ENCODE peak calls at places on chromosomes 11 and 22, in seven cellular contexts. W, D, T, B, Y, R and O are unnamed samples.

GRCh38 chr22:37781434-37782059 is 26.2 kb upstream of the GCAT start:
- DNase-seq in B (peak; percentile 38), T (no peak), Y (no peak), R (peak; percentile 42), W (peak; percentile 19), D (peak; percentile 47), O (no peak)

GRCh38 chr22:49517721-49518120 is 310.0 kb downstream of the BRD1 start:
- DNase-seq in Y (no peak), D (no peak), R (no peak), B (no peak), W (no peak), T (no peak), O (no peak)

GRCh38 chr11:88508558-88508807 is 170.9 kb upstream of the CTSC start:
- DNase-seq in T (no peak), D (no peak), B (peak; percentile 33), R (no peak), W (no peak), Y (no peak), O (peak; percentile 55)

GRCh38 chr11:68978931-68979591 is 1.7 kb downstream of the MRGPRD start:
- DNase-seq in T (peak; percentile 59), D (no peak), R (no peak), Y (no peak), W (no peak), B (peak; percentile 5), O (no peak)

GRCh38 chr11:111549869-111550203 is 9.3 kb downstream of the LAYN start:
- DNase-seq in Y (no peak), W (no peak), D (no peak), R (no peak), B (no peak), T (no peak), O (no peak)

GRCh38 chr11:130215531-130216220 is 56.1 kb downstream of the ST14 start:
- DNase-seq in B (peak; percentile 5), T (no peak), R (no peak), D (no peak), Y (no peak), W (no peak), O (peak; percentile 43)

GRCh38 chr11:9903579-9903978 is 239.7 kb downstream of the SWAP70 start:
- DNase-seq in R (no peak), W (no peak), B (no peak), T (no peak), D (no peak), Y (no peak), O (no peak)

GRCh38 chr11:91163619-91164451 is 941.0 kb upstream of the CHORDC1 start:
- DNase-seq in D (peak; percentile 44), R (peak; percentile 2), B (no peak), W (peak; percentile 34), Y (no peak), T (peak; percentile 28), O (no peak)

GRCh38 chr11:57163160-57163868 is 18.4 kb upstream of the LRRC55 start:
- DNase-seq in D (no peak), W (no peak), B (no peak), T (no peak), R (no peak), Y (no peak), O (no peak)

GRCh38 chr11:2265854-2266585 is 4.4 kb downstream of the ASCL2 start:
- DNase-seq in D (no peak), B (no peak), R (no peak), W (no peak), Y (no peak), T (no peak), O (no peak)

GRCh38 chr11:2265396-2265795 is 5.0 kb downstream of the ASCL2 start:
- DNase-seq in D (no peak), R (no peak), W (no peak), T (no peak), B (no peak), Y (no peak), O (no peak)

GRCh38 chr11:2267871-2268825 is 2.2 kb downstream of the ASCL2 start:
- DNase-seq in W (no peak), T (no peak), D (no peak), Y (no peak), R (no peak), B (no peak), O (no peak)

GRCh38 chr11:2267306-2267861 is 3.0 kb downstream of the ASCL2 start:
- DNase-seq in D (no peak), R (no peak), T (no peak), Y (peak; percentile 38), W (no peak), B (no peak), O (no peak)

DNA sequence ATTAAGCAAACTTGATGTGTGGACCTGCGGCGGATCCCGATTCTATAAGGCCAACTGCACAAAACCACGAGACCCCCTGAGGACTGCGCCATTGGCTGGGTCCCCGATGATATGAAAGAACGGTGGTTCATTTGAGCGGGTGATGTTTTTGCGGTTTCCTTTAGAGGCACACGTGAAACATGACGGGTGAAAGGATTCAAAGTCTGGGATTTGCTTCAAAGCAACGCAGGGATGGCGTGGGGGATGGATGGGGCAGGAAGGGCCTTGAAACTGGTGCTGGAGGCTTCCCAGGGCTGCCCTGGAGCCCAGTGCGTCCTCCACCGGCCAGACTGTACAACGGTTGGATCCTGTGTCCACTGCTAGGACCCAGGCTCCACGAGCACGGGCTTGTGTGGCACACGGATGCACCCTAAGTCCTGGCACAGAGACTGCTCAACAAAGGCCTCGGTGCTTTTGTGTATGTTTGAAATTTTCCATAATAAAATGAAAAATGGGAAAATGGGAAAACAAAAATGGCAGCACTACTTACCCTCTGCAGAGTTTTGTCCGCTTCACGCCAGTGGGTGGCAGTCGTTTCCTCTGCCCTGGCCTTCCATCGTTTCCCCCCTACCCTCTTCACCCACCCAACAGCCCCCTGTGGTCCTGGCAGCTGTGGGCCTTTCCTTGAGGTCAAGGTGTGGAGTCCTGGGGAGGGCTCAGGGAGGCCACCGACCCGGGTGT is 3.6 kb downstream of the ASCL2 start:
- DNase-seq in B (no peak), T (no peak), Y (no peak), R (no peak), W (no peak), D (no peak), O (no peak)
- TF ChIP-seq USF2 in B (no peak), T (no peak), Y (no peak), R (no peak), W (no peak), D (no peak), O (no peak)

GRCh38 chr22:28142361-28142801 is 223.3 kb upstream of the PITPNB start:
- DNase-seq in W (peak; percentile 85), T (no peak), D (no peak), R (peak; percentile 5), B (no peak), Y (no peak), O (no peak)
- TF ChIP-seq USF2 in W (no peak), T (no peak), D (no peak), R (no peak), B (no peak), Y (no peak), O (no peak)

GRCh38 chr11:128757886-128758612 is 64.2 kb downstream of the FLI1 start:
- DNase-seq in B (no peak), W (no peak), R (no peak), Y (no peak), T (no peak), D (no peak), O (no peak)
- TF ChIP-seq USF2 in B (no peak), W (no peak), R (no peak), Y (no peak), T (no peak), D (no peak), O (no peak)

GRCh38 chr22:19121631-19122142 is 525 bp downstream of the DGCR2 start:
- DNase-seq in B (peak; percentile 49), T (peak; percentile 77), W (peak; percentile 7), D (peak; percentile 19), R (no peak), Y (peak; percentile 98), O (no peak)
- TF ChIP-seq USF2 in B (no peak), T (no peak), W (no peak), D (no peak), R (no peak), Y (no peak), O (no peak)